ENCODE peak calls at places on chromosomes 4 and X, in ten cellular contexts. One of them, this sample, is unnamed.
A peak's percentile ranks its signal among the peaks of the same experiment; 100 is the strongest.

GRCh38 chrX:101219840-101220191 is 230 bp downstream of the DRP2 start:
- DNase-seq in effector memory CD8-positive, alpha-beta T cell: no peak
- DNase-seq in foreskin fibroblast: no peak
- DNase-seq in tibial artery: no peak
- DNase-seq in fibroblast of pulmonary artery: peak; percentile 71
- DNase-seq in A673: no peak
- DNase-seq in AG09309: no peak
- DNase-seq in WTC11: no peak
- DNase-seq in stimulated activated CD8-positive, alpha-beta memory T cell treated with anti-CD3 and anti-CD28 coated beads, Interleukin-15, amount 100 ng/mL, for 48 hours: no peak
- DNase-seq in CD4-positive, alpha-beta T cell: no peak
- DNase-seq in this sample: no peak

GRCh38 chr4:48388504-48389154 is 47.3 kb downstream of the SLAIN2 start:
- DNase-seq in foreskin fibroblast: peak; percentile 47
- DNase-seq in AG09309: no peak
- DNase-seq in A673: no peak
- DNase-seq in stimulated activated CD8-positive, alpha-beta memory T cell treated with anti-CD3 and anti-CD28 coated beads, Interleukin-15, amount 100 ng/mL, for 48 hours: no peak
- DNase-seq in effector memory CD8-positive, alpha-beta T cell: no peak
- DNase-seq in fibroblast of pulmonary artery: peak; percentile 61
- DNase-seq in CD4-positive, alpha-beta T cell: no peak
- DNase-seq in tibial artery: no peak
- DNase-seq in WTC11: no peak
- DNase-seq in this sample: no peak

GRCh38 chrX:85243761-85244410 is at the start of the genes SATL1 and ZNF711:
- DNase-seq in WTC11: peak; percentile 74
- DNase-seq in effector memory CD8-positive, alpha-beta T cell: no peak
- DNase-seq in foreskin fibroblast: no peak
- DNase-seq in tibial artery: peak; percentile 20
- DNase-seq in stimulated activated CD8-positive, alpha-beta memory T cell treated with anti-CD3 and anti-CD28 coated beads, Interleukin-15, amount 100 ng/mL, for 48 hours: peak; percentile 3
- DNase-seq in A673: peak; percentile 84
- DNase-seq in fibroblast of pulmonary artery: peak; percentile 45
- DNase-seq in CD4-positive, alpha-beta T cell: no peak
- DNase-seq in AG09309: no peak
- DNase-seq in this sample: peak; percentile 57

GRCh38 chrX:155744534-155744933 is 131.8 kb upstream of the TMLHE start:
- DNase-seq in stimulated activated CD8-positive, alpha-beta memory T cell treated with anti-CD3 and anti-CD28 coated beads, Interleukin-15, amount 100 ng/mL, for 48 hours: no peak
- DNase-seq in WTC11: no peak
- DNase-seq in tibial artery: no peak
- DNase-seq in effector memory CD8-positive, alpha-beta T cell: no peak
- DNase-seq in foreskin fibroblast: no peak
- DNase-seq in fibroblast of pulmonary artery: no peak
- DNase-seq in A673: no peak
- DNase-seq in AG09309: no peak
- DNase-seq in CD4-positive, alpha-beta T cell: no peak
- DNase-seq in this sample: no peak

GRCh38 chrX:47573334-47574095 is 8.7 kb upstream of the TIMP1 start:
- DNase-seq in AG09309: no peak
- DNase-seq in A673: no peak
- DNase-seq in fibroblast of pulmonary artery: peak; percentile 84
- DNase-seq in stimulated activated CD8-positive, alpha-beta memory T cell treated with anti-CD3 and anti-CD28 coated beads, Interleukin-15, amount 100 ng/mL, for 48 hours: no peak
- DNase-seq in effector memory CD8-positive, alpha-beta T cell: no peak
- DNase-seq in foreskin fibroblast: no peak
- DNase-seq in tibial artery: peak; percentile 38
- DNase-seq in WTC11: peak; percentile 81
- DNase-seq in CD4-positive, alpha-beta T cell: no peak
- DNase-seq in this sample: no peak

GRCh38 chr4:76495166-76495565 is 60.1 kb downstream of the SHROOM3 start:
- DNase-seq in WTC11: no peak
- DNase-seq in fibroblast of pulmonary artery: no peak
- DNase-seq in effector memory CD8-positive, alpha-beta T cell: no peak
- DNase-seq in foreskin fibroblast: no peak
- DNase-seq in A673: no peak
- DNase-seq in AG09309: no peak
- DNase-seq in stimulated activated CD8-positive, alpha-beta memory T cell treated with anti-CD3 and anti-CD28 coated beads, Interleukin-15, amount 100 ng/mL, for 48 hours: no peak
- DNase-seq in tibial artery: no peak
- DNase-seq in CD4-positive, alpha-beta T cell: no peak
- DNase-seq in this sample: no peak

GRCh38 chr4:170748975-170749374 is 659.2 kb upstream of the AADAT start:
- DNase-seq in tibial artery: no peak
- DNase-seq in fibroblast of pulmonary artery: no peak
- DNase-seq in effector memory CD8-positive, alpha-beta T cell: no peak
- DNase-seq in WTC11: no peak
- DNase-seq in AG09309: no peak
- DNase-seq in CD4-positive, alpha-beta T cell: no peak
- DNase-seq in A673: no peak
- DNase-seq in stimulated activated CD8-positive, alpha-beta memory T cell treated with anti-CD3 and anti-CD28 coated beads, Interleukin-15, amount 100 ng/mL, for 48 hours: no peak
- DNase-seq in foreskin fibroblast: no peak
- DNase-seq in this sample: no peak

GRCh38 chr4:143400082-143400481 is 63.4 kb downstream of the GAB1 start:
- DNase-seq in A673: no peak
- DNase-seq in CD4-positive, alpha-beta T cell: no peak
- DNase-seq in effector memory CD8-positive, alpha-beta T cell: no peak
- DNase-seq in fibroblast of pulmonary artery: no peak
- DNase-seq in AG09309: no peak
- DNase-seq in stimulated activated CD8-positive, alpha-beta memory T cell treated with anti-CD3 and anti-CD28 coated beads, Interleukin-15, amount 100 ng/mL, for 48 hours: no peak
- DNase-seq in tibial artery: no peak
- DNase-seq in WTC11: no peak
- DNase-seq in foreskin fibroblast: no peak
- DNase-seq in this sample: no peak